ENCODE peak calls at places on chromosomes 3 and 15, in six cellular contexts. P, I, X, W, F and S are unnamed samples.

GRCh38 chr15:31171731-31172130 is 70.2 kb upstream of the TRPM1 start:
- DNase-seq in X (no peak), W (no peak), F (no peak), P (no peak), I (peak; percentile 6), S (no peak)

GRCh38 chr3:134326760-134327593 is 47.3 kb downstream of the AMOTL2 start:
- DNase-seq in W (peak; percentile 87), P (peak; percentile 80), I (peak; percentile 41), X (no peak), F (peak; percentile 97), S (no peak)

GRCh38 chr3:46861996-46862688 is 1.1 kb downstream of the MYL3 start:
- DNase-seq in F (no peak), P (no peak), X (no peak), I (peak; percentile 9), W (no peak), S (peak; percentile 5)

GRCh38 chr3:182309120-182309519 is 484.2 kb upstream of the ATP11B start:
- DNase-seq in W (peak; percentile 32), P (no peak), I (no peak), F (no peak), X (no peak), S (no peak)

GRCh38 chr3:177538064-177538742 is 340.9 kb upstream of the TBL1XR1 start:
- DNase-seq in X (no peak), P (no peak), I (peak; percentile 56), F (peak; percentile 69), W (no peak), S (peak; percentile 83)

GRCh38 chr3:159583662-159584061 is 405.0 kb upstream of the IL12A start:
- DNase-seq in I (no peak), F (no peak), W (no peak), X (no peak), P (peak; percentile 27), S (no peak)

GRCh38 chr15:70101459-70102113 is 3.9 kb upstream of the TLE3 start:
- DNase-seq in F (peak; percentile 86), P (peak; percentile 93), X (no peak), I (peak; percentile 93), W (peak; percentile 79), S (peak; percentile 75)

GRCh38 chr3:59367150-59367549 is 317.3 kb upstream of the CFAP20DC start:
- DNase-seq in W (peak; percentile 60), P (no peak), F (peak; percentile 17), I (no peak), X (no peak), S (no peak)

GRCh38 chr15:91535856-91536500 is 317.5 kb upstream of the SLCO3A1 start:
- DNase-seq in P (no peak), I (no peak), F (no peak), X (no peak), W (no peak), S (no peak)

GRCh38 chr3:190697901-190698300 is 164.6 kb downstream of the GMNC start:
- DNase-seq in P (no peak), X (no peak), W (peak; percentile 47), F (peak; percentile 59), I (no peak), S (no peak)

GRCh38 chr15:48802867-48803266 is 8.0 kb downstream of the CEP152 start:
- DNase-seq in W (peak; percentile 67), I (no peak), P (no peak), X (no peak), F (peak; percentile 97), S (no peak)

GRCh38 chr3:110946810-110947209 is 124.8 kb upstream of the NECTIN3 start:
- DNase-seq in W (no peak), P (no peak), X (no peak), I (no peak), F (no peak), S (no peak)

GRCh38 chr3:110940074-110940473 is 131.5 kb upstream of the NECTIN3 start:
- DNase-seq in F (no peak), P (no peak), X (no peak), I (no peak), W (no peak), S (no peak)

GRCh38 chr3:110944782-110945181 is 126.8 kb upstream of the NECTIN3 start:
- DNase-seq in I (no peak), X (no peak), W (no peak), P (no peak), F (no peak), S (no peak)
- H3K27ac ChIP-seq in I (no peak overlapping the region), X (no peak overlapping the region), W (no peak overlapping the region), P (no peak overlapping the region), F (no peak overlapping the region), S (no peak overlapping the region)

GRCh38 chr3:50246517-50246954 is 10.5 kb downstream of the GNAI2 start:
- DNase-seq in I (no peak), W (peak; percentile 84), X (no peak), P (peak; percentile 47), F (peak; percentile 92), S (peak; percentile 68)
- H3K4me1 ChIP-seq in I (peaks cover 77% of the 10 kb centered on the region), W (peaks cover 51% of the 10 kb centered on the region), X (peaks cover 48% of the 10 kb centered on the region), P (peaks cover 42% of the 10 kb centered on the region), F (peaks cover 66% of the 10 kb centered on the region), S (peaks cover 58% of the 10 kb centered on the region)

GRCh38 chr3:53217175-53217574 is 38.6 kb downstream of the TKT start:
- DNase-seq in W (no peak), I (no peak), X (no peak), P (no peak), F (no peak), S (no peak)
- H3K9me3 ChIP-seq in W (no peaks in the 10 kb centered on the region), I (no peaks in the 10 kb centered on the region), X (no peaks in the 10 kb centered on the region), P (no peaks in the 10 kb centered on the region), F (no peaks in the 10 kb centered on the region), S (no peaks in the 10 kb centered on the region)

GRCh38 chr15:36409819-36410218 is 169.6 kb upstream of the CDIN1 start:
- DNase-seq in P (no peak), F (no peak), W (no peak), X (no peak), I (no peak), S (no peak)
- H3K27ac ChIP-seq in P (no peak overlapping the region), F (no peak overlapping the region), W (no peak overlapping the region), X (no peak overlapping the region), I (no peak overlapping the region), S (no peak overlapping the region)